ENCODE peak calls at places on chromosome 19, in six cellular contexts. One of them, this sample, is unnamed.

GRCh38 chr19:34228347-34228746 is 26.0 kb upstream of the GARRE1 start:
- DNase-seq in SK-N-SH: no peak
- DNase-seq in HepG2: no peak
- DNase-seq in IMR-90: peak; percentile 45
- DNase-seq in H1: no peak
- DNase-seq in K562: no peak
- DNase-seq in this sample: no peak

GRCh38 chr19:54873990-54874389 is at the start of gene FCAR:
- DNase-seq in SK-N-SH: no peak
- DNase-seq in K562: no peak
- DNase-seq in IMR-90: no peak
- DNase-seq in HepG2: no peak
- DNase-seq in H1: no peak
- DNase-seq in this sample: no peak

GRCh38 chr19:10364644-10365043 is 15.7 kb downstream of the TYK2 start:
- DNase-seq in K562: no peak
- DNase-seq in H1: no peak
- DNase-seq in SK-N-SH: no peak
- DNase-seq in HepG2: no peak
- DNase-seq in IMR-90: no peak
- DNase-seq in this sample: no peak

GRCh38 chr19:803686-804418 is 6.6 kb downstream of the PTBP1 start:
- DNase-seq in K562: no peak
- DNase-seq in SK-N-SH: no peak
- DNase-seq in IMR-90: no peak
- DNase-seq in HepG2: no peak
- DNase-seq in H1: no peak
- DNase-seq in this sample: no peak

GRCh38 chr19:7979011-7979410 is 26.4 kb downstream of the ELAVL1 start:
- DNase-seq in H1: no peak
- DNase-seq in K562: no peak
- DNase-seq in IMR-90: no peak
- DNase-seq in HepG2: no peak
- DNase-seq in SK-N-SH: no peak
- DNase-seq in this sample: no peak

GRCh38 chr19:57803594-57804325 is 11.0 kb downstream of the ZNF552 start:
- DNase-seq in K562: no peak
- DNase-seq in H1: peak; percentile 78
- DNase-seq in IMR-90: peak; percentile 79
- DNase-seq in HepG2: peak; percentile 30
- DNase-seq in SK-N-SH: peak; percentile 68
- DNase-seq in this sample: no peak

GRCh38 chr19:38971672-38972071 is 3.9 kb downstream of the FBXO17 start:
- DNase-seq in SK-N-SH: no peak
- DNase-seq in IMR-90: no peak
- DNase-seq in HepG2: no peak
- DNase-seq in K562: no peak
- DNase-seq in H1: no peak
- DNase-seq in this sample: no peak

GRCh38 chr19:11196406-11197287 is 698 bp downstream of the KANK2 start:
- DNase-seq in K562: peak; percentile 69
- DNase-seq in HepG2: no peak
- DNase-seq in SK-N-SH: peak; percentile 85
- DNase-seq in IMR-90: peak; percentile 28
- DNase-seq in H1: peak; percentile 71
- DNase-seq in this sample: no peak

GRCh38 chr19:18131841-18132596 is 20.9 kb upstream of the PIK3R2 start:
- DNase-seq in H1: peak; percentile 88
- DNase-seq in SK-N-SH: no peak
- DNase-seq in K562: peak; percentile 47
- DNase-seq in IMR-90: no peak
- DNase-seq in HepG2: no peak
- DNase-seq in this sample: no peak

GRCh38 chr19:45440873-45441654 is 17.3 kb upstream of the ERCC1 start:
- DNase-seq in HepG2: no peak
- DNase-seq in IMR-90: peak; percentile 57
- DNase-seq in SK-N-SH: no peak
- DNase-seq in K562: peak; percentile 61
- DNase-seq in H1: no peak
- DNase-seq in this sample: no peak

GRCh38 chr19:39563408-39563807 is 23.4 kb upstream of the EID2 start:
- DNase-seq in IMR-90: peak; percentile 18
- DNase-seq in SK-N-SH: no peak
- DNase-seq in H1: no peak
- DNase-seq in K562: no peak
- DNase-seq in HepG2: no peak
- DNase-seq in this sample: peak; percentile 41

GRCh38 chr19:52987221-52987620 is 24.5 kb upstream of the ZNF816 start:
- DNase-seq in IMR-90: no peak
- DNase-seq in H1: no peak
- DNase-seq in HepG2: no peak
- DNase-seq in SK-N-SH: no peak
- DNase-seq in K562: no peak
- DNase-seq in this sample: no peak

GRCh38 chr19:800360-801029 is 3.2 kb downstream of the PTBP1 start:
- DNase-seq in IMR-90: no peak
- DNase-seq in H1: no peak
- DNase-seq in SK-N-SH: peak; percentile 47
- DNase-seq in HepG2: peak; percentile 70
- DNase-seq in K562: no peak
- DNase-seq in this sample: no peak

GRCh38 chr19:48036765-48037164 is 7.1 kb downstream of the CABP5 start:
- DNase-seq in H1: no peak
- DNase-seq in HepG2: no peak
- DNase-seq in IMR-90: no peak
- DNase-seq in SK-N-SH: no peak
- DNase-seq in K562: no peak
- DNase-seq in this sample: no peak

GRCh38 chr19:46429999-46430398 is 1.3 kb upstream of the PNMA8C start:
- DNase-seq in HepG2: no peak
- DNase-seq in SK-N-SH: no peak
- DNase-seq in K562: no peak
- DNase-seq in H1: no peak
- DNase-seq in IMR-90: no peak
- DNase-seq in this sample: no peak

GRCh38 chr19:31152906-31153305 is 196.3 kb downstream of the TSHZ3 start:
- DNase-seq in K562: no peak
- DNase-seq in H1: no peak
- DNase-seq in SK-N-SH: no peak
- DNase-seq in HepG2: no peak
- DNase-seq in IMR-90: peak; percentile 38
- DNase-seq in this sample: no peak

GRCh38 chr19:53915000-53915399 is 5.9 kb downstream of the CACNG7 start:
- DNase-seq in K562: peak; percentile 81
- DNase-seq in H1: peak; percentile 91
- DNase-seq in IMR-90: no peak
- DNase-seq in HepG2: no peak
- DNase-seq in SK-N-SH: peak; percentile 76
- DNase-seq in this sample: no peak

GRCh38 chr19:47081095-47081494 is 32.5 kb downstream of the ZC3H4 start:
- DNase-seq in HepG2: no peak
- DNase-seq in H1: no peak
- DNase-seq in K562: no peak
- DNase-seq in SK-N-SH: no peak
- DNase-seq in IMR-90: no peak
- DNase-seq in this sample: no peak

GRCh38 chr19:54189668-54190502 is 505 bp upstream of the MBOAT7 start:
- DNase-seq in SK-N-SH: peak; percentile 94
- DNase-seq in HepG2: peak; percentile 100
- DNase-seq in K562: peak; percentile 95
- DNase-seq in IMR-90: peak; percentile 100
- DNase-seq in H1: peak; percentile 100
- DNase-seq in this sample: peak; percentile 100

GRCh38 chr19:45103200-45103624 is 10.2 kb downstream of the PPP1R37 start:
- DNase-seq in SK-N-SH: no peak
- DNase-seq in K562: no peak
- DNase-seq in H1: no peak
- DNase-seq in IMR-90: no peak
- DNase-seq in HepG2: no peak
- DNase-seq in this sample: no peak

GRCh38 chr19:50943074-50943828 is 9.6 kb downstream of the KLK5 start:
- DNase-seq in IMR-90: no peak
- DNase-seq in HepG2: no peak
- DNase-seq in SK-N-SH: no peak
- DNase-seq in H1: no peak
- DNase-seq in K562: no peak
- DNase-seq in this sample: no peak

GRCh38 chr19:30696514-30696913 is 324.3 kb downstream of the ZNF536 start:
- DNase-seq in K562: peak; percentile 86
- DNase-seq in HepG2: no peak
- DNase-seq in SK-N-SH: peak; percentile 52
- DNase-seq in IMR-90: peak; percentile 9
- DNase-seq in H1: peak; percentile 82
- DNase-seq in this sample: peak; percentile 78

GRCh38 chr19:33251076-33251475 is 25.4 kb upstream of the SLC7A10 start:
- DNase-seq in SK-N-SH: peak; percentile 31
- DNase-seq in K562: no peak
- DNase-seq in H1: no peak
- DNase-seq in IMR-90: no peak
- DNase-seq in HepG2: no peak
- DNase-seq in this sample: no peak

GRCh38 chr19:55471266-55471665 is 5.2 kb upstream of the ZNF628 start:
- DNase-seq in SK-N-SH: no peak
- DNase-seq in K562: no peak
- DNase-seq in HepG2: no peak
- DNase-seq in IMR-90: no peak
- DNase-seq in H1: no peak
- DNase-seq in this sample: no peak

GRCh38 chr19:3115916-3116602 is 19.8 kb upstream of the GNA15 start:
- DNase-seq in H1: no peak
- DNase-seq in HepG2: no peak
- DNase-seq in K562: no peak
- DNase-seq in SK-N-SH: no peak
- DNase-seq in IMR-90: no peak
- DNase-seq in this sample: peak; percentile 36
- TF ChIP-seq USF2 in H1: no peak
- TF ChIP-seq USF2 in HepG2: no peak
- TF ChIP-seq USF2 in K562: no peak
- TF ChIP-seq USF2 in SK-N-SH: no peak
- TF ChIP-seq USF2 in IMR-90: no peak
- TF ChIP-seq USF2 in this sample: no peak

GRCh38 chr19:29672933-29673336 is 7.7 kb downstream of the PLEKHF1 start:
- DNase-seq in SK-N-SH: no peak
- DNase-seq in K562: no peak
- DNase-seq in HepG2: no peak
- DNase-seq in IMR-90: no peak
- DNase-seq in H1: no peak
- DNase-seq in this sample: no peak
- H3K4me1 ChIP-seq in SK-N-SH: no peaks in the 10 kb centered on the region
- H3K4me1 ChIP-seq in K562: peaks cover 51% of the 10 kb centered on the region
- H3K4me1 ChIP-seq in HepG2: peaks cover 39% of the 10 kb centered on the region
- H3K4me1 ChIP-seq in IMR-90: peaks cover 5% of the 10 kb centered on the region
- H3K4me1 ChIP-seq in H1: peaks cover 3% of the 10 kb centered on the region
- H3K4me1 ChIP-seq in this sample: peaks cover 6% of the 10 kb centered on the region

DNA sequence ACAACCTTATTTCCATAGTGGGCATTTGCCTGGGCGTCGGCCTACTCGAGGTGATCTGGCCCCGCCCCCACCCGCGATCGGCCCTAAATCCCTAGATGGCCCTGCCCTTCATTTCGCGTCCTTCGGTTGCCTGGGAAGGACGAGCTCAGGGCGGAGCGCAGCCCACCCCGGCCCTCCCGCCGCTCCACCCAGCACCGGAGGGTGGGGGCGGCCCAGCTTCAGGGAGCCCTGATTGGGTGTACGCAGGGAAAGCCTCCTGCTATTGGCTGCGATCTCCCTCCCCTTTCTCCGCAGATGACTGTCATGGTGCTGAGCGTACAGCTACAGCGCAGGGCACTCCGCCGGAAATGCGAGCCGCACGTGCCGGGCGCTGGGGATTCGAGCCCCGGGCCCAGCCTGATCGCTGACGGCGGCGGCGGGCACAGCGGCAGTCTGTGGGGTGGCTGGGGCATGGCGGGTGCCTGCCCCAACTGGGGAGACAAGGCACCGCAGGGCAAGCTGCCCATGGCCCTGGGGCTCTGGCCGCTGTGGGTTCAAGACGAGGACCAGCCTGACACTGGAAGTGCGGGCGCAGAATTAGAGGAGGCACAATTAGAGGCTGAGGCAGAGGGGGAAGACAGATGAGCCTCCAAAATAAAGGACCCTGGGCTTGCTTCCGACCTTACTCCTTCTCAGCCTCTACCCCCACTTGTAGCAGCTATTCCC is 4.3 kb downstream of the CD37 start:
- DNase-seq in H1: peak; percentile 89
- DNase-seq in IMR-90: peak; percentile 50
- DNase-seq in HepG2: no peak
- DNase-seq in K562: peak; percentile 68
- DNase-seq in SK-N-SH: peak; percentile 90
- DNase-seq in this sample: no peak
- TF ChIP-seq USF2 in H1: peak; percentile 63
- TF ChIP-seq USF2 in IMR-90: no peak
- TF ChIP-seq USF2 in HepG2: no peak
- TF ChIP-seq USF2 in K562: no peak
- TF ChIP-seq USF2 in SK-N-SH: no peak
- TF ChIP-seq USF2 in this sample: no peak

DNA sequence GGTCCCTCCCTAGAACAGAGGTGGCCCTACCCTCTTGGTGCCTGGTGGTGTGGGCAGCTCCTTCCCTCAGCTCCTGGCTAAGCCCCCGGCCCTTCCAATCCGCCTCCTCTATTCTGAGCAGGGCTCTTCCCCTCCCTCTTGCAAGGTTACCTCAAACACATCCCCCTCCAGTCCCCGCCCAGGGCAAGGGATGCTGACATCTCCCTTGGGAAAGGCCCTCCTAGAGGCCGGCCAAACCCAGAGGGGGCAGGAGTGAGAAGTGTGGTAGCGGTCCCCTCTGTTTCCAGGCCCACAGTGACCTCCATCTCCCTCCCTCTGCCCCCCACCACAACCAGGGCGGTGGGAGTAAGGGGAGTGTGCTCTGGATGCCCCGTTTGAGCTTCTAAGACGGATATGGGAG is 2.5 kb downstream of the LINGO3 start:
- DNase-seq in HepG2: no peak
- DNase-seq in SK-N-SH: no peak
- DNase-seq in H1: no peak
- DNase-seq in IMR-90: no peak
- DNase-seq in K562: no peak
- DNase-seq in this sample: no peak
- H3K4me1 ChIP-seq in HepG2: peaks cover 32% of the 10 kb centered on the region
- H3K4me1 ChIP-seq in SK-N-SH: no peaks in the 10 kb centered on the region
- H3K4me1 ChIP-seq in H1: peaks cover 8% of the 10 kb centered on the region
- H3K4me1 ChIP-seq in IMR-90: peaks cover 8% of the 10 kb centered on the region
- H3K4me1 ChIP-seq in K562: peaks cover 60% of the 10 kb centered on the region
- H3K4me1 ChIP-seq in this sample: peaks cover 10% of the 10 kb centered on the region

DNA sequence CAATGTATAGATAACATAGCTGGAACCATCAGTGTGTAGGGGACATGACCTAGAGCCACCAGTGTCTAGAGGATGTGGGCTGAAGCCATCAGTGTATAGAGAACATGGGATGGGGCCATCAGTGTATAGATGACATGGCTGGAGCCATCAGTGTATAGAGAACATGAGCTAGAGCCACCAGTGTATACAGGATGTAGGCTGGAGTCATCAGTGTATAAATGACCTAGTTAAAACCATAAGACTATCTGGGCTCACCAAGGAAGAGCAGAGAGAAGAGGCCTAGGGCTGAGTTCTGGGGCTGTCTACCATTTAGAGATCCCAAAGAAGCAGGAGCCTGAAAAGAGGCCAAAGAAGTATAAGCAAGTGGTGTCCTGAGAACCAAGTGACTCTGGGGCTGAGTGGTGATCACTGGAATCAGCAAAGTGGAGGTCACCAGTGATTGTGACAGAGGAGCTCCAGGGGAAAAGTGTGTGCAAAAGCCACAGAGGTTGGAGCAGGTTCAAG is 41.0 kb downstream of the RFX2 start:
- DNase-seq in HepG2: no peak
- DNase-seq in K562: no peak
- DNase-seq in H1: no peak
- DNase-seq in SK-N-SH: no peak
- DNase-seq in IMR-90: no peak
- DNase-seq in this sample: no peak
- TF ChIP-seq USF2 in HepG2: no peak
- TF ChIP-seq USF2 in K562: no peak
- TF ChIP-seq USF2 in H1: no peak
- TF ChIP-seq USF2 in SK-N-SH: no peak
- TF ChIP-seq USF2 in IMR-90: no peak
- TF ChIP-seq USF2 in this sample: no peak

This sample was measured in A549.